ENCODE peak calls at places on chromosomes 13 and 19, in seven cellular contexts. U is tibial nerve, R is uterus, W is lung, E is psoas muscle, I is colonic mucosa, N is HCT116. G is an unnamed sample.

GRCh38 chr13:111855786-111856185 is 211.2 kb upstream of the SOX1 start:
- DNase-seq in W (no peak), U (no peak), I (no peak), R (no peak), E (no peak), N (no peak), G (no peak)

GRCh38 chr13:27967736-27968315 is 1.3 kb downstream of the CDX2 start:
- DNase-seq in I (no peak), R (no peak), E (no peak), U (no peak), W (no peak), N (no peak), G (no peak)

GRCh38 chr13:97921146-97921776 is 32.2 kb upstream of the IPO5 start:
- DNase-seq in U (peak), I (no peak), R (no peak), N (no peak), E (no peak), W (no peak), G (peak)

GRCh38 chr13:97141564-97142005 is 80.5 kb upstream of the MBNL2 start:
- DNase-seq in I (peak), N (peak), E (no peak), W (peak), R (peak), U (peak), G (peak)

GRCh38 chr13:37944476-37945442 is 75.2 kb upstream of the TRPC4 start:
- DNase-seq in W (no peak), R (no peak), U (no peak), E (no peak), I (no peak), N (no peak), G (peak)

GRCh38 chr19:3969435-3970312 is 1.2 kb downstream of the DAPK3 start:
- DNase-seq in I (no peak), E (peak), W (no peak), R (no peak), U (no peak), N (no peak), G (peak)

GRCh38 chr13:24225062-24225461 is 64.5 kb downstream of the SPATA13 start:
- DNase-seq in U (no peak), I (no peak), N (no peak), R (no peak), E (no peak), W (no peak), G (no peak)

GRCh38 chr19:2064788-2065524 is 13.9 kb upstream of the MKNK2 start:
- DNase-seq in U (no peak), R (no peak), N (no peak), W (no peak), E (peak), I (peak), G (peak)

GRCh38 chr19:51552996-51553725 is 17.9 kb upstream of the ZNF175 start:
- DNase-seq in W (no peak), U (peak), N (peak), E (peak), R (peak), I (peak), G (peak)

GRCh38 chr19:15859187-15859586 is 38.7 kb downstream of the CYP4F2 start:
- DNase-seq in I (no peak), E (no peak), U (no peak), N (no peak), R (no peak), W (no peak), G (no peak)

GRCh38 chr13:108283110-108283509 is 13.6 kb downstream of the TNFSF13B start:
- DNase-seq in U (no peak), R (no peak), N (no peak), I (no peak), W (no peak), E (no peak), G (peak)

GRCh38 chr19:54905908-54906511 is at the start of gene NCR1:
- DNase-seq in I (no peak), R (no peak), E (no peak), W (no peak), U (no peak), N (no peak), G (no peak)

GRCh38 chr19:14516746-14517438 is 1.3 kb downstream of the DNAJB1 start:
- DNase-seq in R (no peak), E (no peak), N (no peak), I (peak), W (no peak), U (no peak), G (no peak)

GRCh38 chr13:111202745-111203144 is 87.6 kb downstream of the ARHGEF7 start:
- DNase-seq in N (peak), R (no peak), W (no peak), I (no peak), U (no peak), E (no peak), G (peak)

GRCh38 chr19:39205449-39205764 is 1.3 kb upstream of the SYCN start:
- DNase-seq in W (no peak), E (no peak), R (no peak), I (no peak), U (no peak), N (no peak), G (no peak)

GRCh38 chr19:47663911-47664771 is 49.1 kb upstream of the EHD2 start:
- DNase-seq in I (peak), W (peak), E (peak), U (peak), N (no peak), R (peak), G (peak)

GRCh38 chr13:33034897-33035296 is 18.7 kb downstream of the KL start:
- DNase-seq in R (no peak), E (no peak), U (no peak), N (no peak), I (no peak), W (no peak), G (peak)

GRCh38 chr13:25353344-25353743 is 18.4 kb upstream of the ATP8A2 start:
- DNase-seq in W (no peak), E (no peak), U (no peak), I (no peak), R (no peak), N (no peak), G (no peak)

GRCh38 chr13:38624822-38625221 is 62.1 kb upstream of the FREM2 start:
- DNase-seq in W (no peak), N (no peak), U (no peak), I (no peak), E (no peak), R (no peak), G (no peak)

GRCh38 chr19:10713317-10713716 is 4.6 kb upstream of the DNM2 start:
- DNase-seq in U (no peak), W (no peak), I (peak), E (no peak), N (no peak), R (no peak), G (no peak)

GRCh38 chr19:16566161-16566560 is 6.1 kb downstream of the SLC35E1 start:
- DNase-seq in R (no peak), N (no peak), E (no peak), U (no peak), I (peak), W (no peak), G (no peak)

GRCh38 chr19:55189424-55189823 is 9.3 kb upstream of the SYT5 start:
- DNase-seq in E (peak), I (no peak), W (no peak), U (no peak), R (peak), N (peak), G (peak)

GRCh38 chr19:53671621-53672111 is 39.9 kb downstream of the DPRX start:
- DNase-seq in E (no peak), R (no peak), N (no peak), U (no peak), I (no peak), W (no peak), G (no peak)
- TF ChIP-seq CTCF in E (no peak), R (no peak), N (no peak), U (no peak), I (no peak), W (no peak), G (no peak)

DNA sequence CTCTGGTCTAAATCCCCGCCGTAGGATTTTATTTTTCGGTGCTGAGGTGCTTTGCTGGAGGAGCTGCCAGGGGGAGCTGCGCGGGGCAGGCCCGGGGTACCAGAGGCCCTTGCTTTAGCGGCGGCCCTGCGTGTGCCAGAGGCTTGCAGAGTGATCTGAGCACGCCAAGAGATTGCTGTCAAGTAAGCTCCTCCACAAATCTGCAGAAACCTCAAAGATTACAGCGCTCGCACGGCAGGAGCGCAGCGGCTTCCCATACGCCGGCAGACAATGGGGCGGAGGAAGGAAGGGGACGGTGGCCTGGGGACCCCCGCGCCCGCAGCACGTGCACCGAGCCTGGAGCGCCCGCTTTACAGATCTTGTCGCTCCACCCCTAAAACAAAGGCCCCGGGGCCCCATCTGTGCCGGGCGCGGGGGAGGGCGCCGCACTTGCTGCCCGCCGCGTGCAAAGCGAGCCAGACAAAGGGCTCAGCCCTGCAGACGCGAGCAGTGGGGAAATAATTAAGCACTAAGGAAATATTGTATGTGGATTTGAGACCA is 9.1 kb upstream of the C19orf12 start:
- DNase-seq in N (no peak), E (no peak), W (no peak), U (no peak), I (no peak), R (no peak), G (no peak)
- H3K4me3 ChIP-seq in N (no peak), E (peak), W (no peak), U (no peak), I (peak), R (no peak), G (peak)

GRCh38 chr19:42246143-42246868 is 3.9 kb upstream of the GSK3A start:
- DNase-seq in I (peak), N (no peak), U (peak), E (peak), R (peak), W (peak), G (peak)
- TF ChIP-seq CTCF in I (peak), N (peak), U (peak), E (peak), R (peak), W (peak), G (peak)

DNA sequence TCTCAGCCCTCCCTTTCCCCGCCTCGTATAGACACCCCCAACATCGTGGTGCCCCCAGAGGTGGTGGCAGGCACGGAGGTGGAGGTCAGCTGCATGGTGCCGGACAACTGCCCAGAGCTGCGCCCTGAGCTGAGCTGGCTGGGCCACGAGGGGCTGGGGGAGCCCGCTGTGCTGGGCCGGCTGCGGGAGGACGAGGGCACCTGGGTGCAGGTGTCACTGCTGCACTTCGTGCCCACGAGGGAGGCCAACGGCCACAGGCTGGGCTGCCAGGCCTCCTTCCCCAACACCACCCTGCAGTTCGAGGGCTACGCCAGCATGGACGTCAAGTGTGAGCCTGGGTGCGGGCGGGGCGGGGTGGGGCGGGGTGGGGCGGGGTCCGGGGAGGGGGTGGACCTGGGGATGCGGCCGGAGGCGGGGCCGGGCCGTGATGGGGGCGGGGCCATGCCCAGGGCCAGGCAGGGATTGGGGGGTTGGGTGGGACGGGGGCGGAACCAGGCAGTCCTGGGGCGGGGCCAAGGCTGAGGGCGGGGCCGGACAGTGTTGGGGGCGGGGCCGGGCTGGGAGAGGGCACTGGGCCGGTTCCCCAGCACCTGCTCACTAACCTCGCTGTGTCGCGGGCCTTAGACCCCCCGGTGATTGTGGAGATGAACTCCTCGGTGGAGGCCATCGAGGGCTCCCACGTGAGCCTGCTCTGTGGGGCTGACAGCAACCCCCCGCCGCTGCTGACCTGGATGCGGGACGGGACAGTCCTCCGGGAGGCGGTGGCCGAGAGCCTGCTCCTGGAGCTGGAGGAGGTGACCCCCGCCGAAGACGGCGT is 7.8 kb downstream of the MAG start:
- DNase-seq in W (no peak), I (no peak), E (no peak), N (no peak), R (no peak), U (no peak), G (no peak)
- H3K4me3 ChIP-seq in W (no peak), I (no peak), E (no peak), N (no peak), R (no peak), U (no peak), G (no peak)

GRCh38 chr19:57279418-57280164 is 694 bp upstream of the ZNF460 start:
- DNase-seq in W (peak), N (peak), I (peak), R (peak), U (peak), E (peak), G (peak)
- TF ChIP-seq CTCF in W (no peak), N (no peak), I (no peak), R (peak), U (peak), E (peak), G (peak)

GRCh38 chr19:6090634-6091033 is 19.7 kb downstream of the RFX2 start:
- DNase-seq in I (no peak), R (no peak), U (no peak), W (no peak), N (no peak), E (no peak), G (no peak)

GRCh38 chr19:6091771-6092291 is 18.5 kb downstream of the RFX2 start:
- DNase-seq in W (no peak), N (no peak), R (no peak), I (peak), U (no peak), E (no peak), G (peak)

GRCh38 chr19:6088677-6089063 is 21.6 kb downstream of the RFX2 start:
- DNase-seq in E (no peak), R (no peak), N (no peak), I (no peak), U (no peak), W (no peak), G (no peak)

GRCh38 chr19:6095760-6096159 is 14.5 kb downstream of the RFX2 start:
- DNase-seq in E (no peak), U (no peak), W (no peak), R (no peak), I (no peak), N (no peak), G (no peak)

DNA sequence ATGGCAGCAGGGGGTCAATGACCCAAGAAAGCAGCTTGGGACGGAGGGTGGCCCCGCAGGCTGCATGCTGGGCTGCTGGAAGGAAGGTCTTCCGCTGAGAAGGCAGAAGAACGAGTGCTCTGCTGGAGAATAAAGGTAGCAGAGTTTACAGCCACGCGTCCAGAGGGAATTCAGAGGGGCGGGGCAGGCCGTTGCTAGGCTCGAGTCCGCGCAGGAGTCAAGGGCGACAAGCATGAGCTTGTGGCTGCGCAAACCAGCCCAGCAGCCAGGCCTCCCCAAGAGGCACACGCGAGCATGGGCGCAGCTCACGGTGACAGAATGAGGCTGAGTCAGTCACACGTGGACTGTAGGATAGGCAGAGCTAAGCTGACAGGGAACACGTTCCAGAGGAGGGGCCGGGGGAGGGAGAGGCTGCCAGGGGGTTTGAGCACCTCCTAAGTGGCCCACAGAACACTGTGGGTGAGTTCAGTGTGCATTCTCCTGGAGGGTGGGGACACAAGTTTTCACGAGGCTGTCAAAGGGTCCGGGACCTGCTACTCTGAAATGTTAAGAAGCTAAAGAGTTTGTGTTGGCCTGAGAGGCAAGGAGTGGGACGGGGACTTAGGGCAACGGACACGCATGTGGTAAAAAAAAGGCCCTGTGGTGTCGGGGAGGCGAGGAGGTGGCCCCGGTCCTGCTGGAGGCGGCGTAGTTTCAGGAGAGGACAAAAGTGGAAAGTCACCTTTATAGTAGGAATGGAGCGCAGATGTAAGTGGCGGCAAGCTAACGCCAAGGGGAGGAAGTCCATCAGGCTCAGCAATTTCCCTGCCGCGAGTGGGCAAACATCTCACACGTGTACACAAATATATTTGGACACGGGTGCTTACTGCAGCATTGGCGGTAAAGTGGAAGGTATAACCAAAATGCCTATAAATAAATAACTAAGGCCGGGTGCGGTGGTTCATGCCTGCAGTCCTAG is 17.7 kb downstream of the RFX2 start:
- DNase-seq in R (peak), N (peak), U (peak), E (peak), W (peak), I (peak), G (peak)
- H3K4me3 ChIP-seq in R (peak), N (peak), U (no peak), E (peak), W (no peak), I (peak), G (peak)

G was measured in AG10803.